ENCODE peak calls at places on chromosomes 12 and 14, in nine cellular contexts. M, T, C, S, X, P, V, G and L are unnamed samples.
A peak's percentile ranks its signal among the peaks of the same experiment; 100 is the strongest.

GRCh38 chr12:75781532-75782046 is 250.0 kb downstream of the PHLDA1 start:
- DNase-seq in V (no peak), P (no peak), C (no peak), T (peak; percentile 64), S (no peak), G (no peak), X (no peak), M (no peak), L (no peak)

GRCh38 chr12:112841891-112842290 is 50.3 kb downstream of the RPH3A start:
- DNase-seq in V (no peak), S (no peak), P (no peak), M (no peak), X (no peak), T (peak; percentile 61), G (no peak), C (no peak), L (no peak)

GRCh38 chr12:96034631-96035282 is 630 bp downstream of the LTA4H start:
- DNase-seq in X (peak; percentile 22), V (peak; percentile 40), M (no peak), C (no peak), S (no peak), T (no peak), P (no peak), G (peak; percentile 16), L (no peak)

GRCh38 chr14:104514156-104514848 is 65.3 kb upstream of the C14orf180 start:
- DNase-seq in M (peak; percentile 24), T (no peak), C (no peak), G (no peak), X (no peak), P (no peak), S (no peak), V (no peak), L (no peak)

GRCh38 chr12:52049286-52049685 is 2.0 kb upstream of the NR4A1 start:
- DNase-seq in C (no peak), X (no peak), T (no peak), V (no peak), G (no peak), P (peak; percentile 24), S (no peak), M (no peak), L (no peak)

GRCh38 chr14:80446356-80446755 is 235.1 kb upstream of the DIO2 start:
- DNase-seq in G (no peak), C (no peak), V (no peak), M (no peak), T (no peak), P (no peak), S (no peak), X (no peak), L (no peak)

GRCh38 chr14:106203438-106203837 is 677.1 kb downstream of the TMEM121 start:
- DNase-seq in T (no peak), G (no peak), V (no peak), M (no peak), C (no peak), P (no peak), S (no peak), X (no peak), L (no peak)

GRCh38 chr12:118287728-118288127 is 85.0 kb downstream of the TAOK3 start:
- DNase-seq in C (no peak), M (no peak), T (no peak), S (no peak), X (no peak), P (no peak), G (no peak), V (no peak), L (no peak)

GRCh38 chr12:95789126-95790024 is 1.2 kb downstream of the NTN4 start:
- DNase-seq in C (no peak), M (no peak), T (peak; percentile 72), S (peak; percentile 34), P (peak; percentile 61), V (peak; percentile 17), X (no peak), G (no peak), L (peak; percentile 68)

GRCh38 chr12:108479364-108480070 is 35.6 kb upstream of the FICD start:
- DNase-seq in V (no peak), T (no peak), G (no peak), M (no peak), C (no peak), X (no peak), S (no peak), P (no peak), L (no peak)

GRCh38 chr14:92501891-92502351 is 11.7 kb upstream of the RIN3 start:
- DNase-seq in C (no peak), M (no peak), S (no peak), T (no peak), P (no peak), X (no peak), V (no peak), G (no peak), L (no peak)

GRCh38 chr12:48765753-48766162 is 23.1 kb downstream of the ADCY6 start:
- DNase-seq in X (no peak), C (no peak), S (no peak), G (no peak), T (no peak), V (no peak), M (no peak), P (peak; percentile 72), L (peak; percentile 63)

GRCh38 chr12:133081408-133081806 is 684 bp downstream of the ZNF140 start:
- DNase-seq in S (peak; percentile 21), P (peak; percentile 60), X (no peak), T (no peak), G (no peak), V (peak; percentile 9), M (no peak), C (no peak), L (no peak)

GRCh38 chr14:90487462-90487861 is 90.6 kb downstream of the CALM1 start:
- DNase-seq in V (no peak), P (no peak), M (no peak), S (no peak), C (no peak), T (no peak), G (no peak), X (no peak), L (no peak)

GRCh38 chr12:31220633-31221565 is 105.1 kb downstream of the SINHCAF start:
- DNase-seq in S (no peak), M (no peak), P (no peak), G (no peak), C (no peak), V (no peak), T (peak; percentile 25), X (no peak), L (no peak)

GRCh38 chr12:50555471-50555885 is 50.7 kb downstream of the DIP2B start:
- DNase-seq in G (no peak), X (no peak), S (no peak), P (no peak), V (no peak), M (no peak), T (no peak), C (no peak), L (no peak)

GRCh38 chr12:122635471-122635870 is 67.7 kb downstream of the HCAR2 start:
- DNase-seq in G (no peak), P (no peak), V (no peak), M (no peak), X (no peak), C (no peak), T (no peak), S (no peak), L (no peak)

GRCh38 chr14:74583689-74584434 is 28.2 kb downstream of the LTBP2 start:
- DNase-seq in M (no peak), P (peak; percentile 28), T (peak; percentile 81), V (no peak), G (no peak), C (peak; percentile 38), S (no peak), X (no peak), L (no peak)

GRCh38 chr12:34603382-34604035 is 581.2 kb downstream of the ALG10 start:
- DNase-seq in V (no peak), G (no peak), S (no peak), X (no peak), M (no peak), T (no peak), P (no peak), C (peak; percentile 50), L (peak; percentile 25)

GRCh38 chr12:754871-755562 is 2.6 kb downstream of the WNK1 start:
- DNase-seq in V (no peak), S (no peak), G (no peak), P (no peak), X (peak; percentile 70), T (peak; percentile 77), C (no peak), M (no peak), L (no peak)

GRCh38 chr12:122333142-122334087 is 67.1 kb upstream of the VPS33A start:
- DNase-seq in T (no peak), X (no peak), P (no peak), C (no peak), S (no peak), M (no peak), V (no peak), G (no peak), L (no peak)

GRCh38 chr12:47818701-47819543 is 781 bp downstream of the HDAC7 start:
- DNase-seq in M (peak; percentile 84), G (no peak), T (peak; percentile 65), S (peak; percentile 83), V (peak; percentile 77), C (peak; percentile 85), X (peak; percentile 50), P (peak; percentile 75), L (peak; percentile 88)

DNA sequence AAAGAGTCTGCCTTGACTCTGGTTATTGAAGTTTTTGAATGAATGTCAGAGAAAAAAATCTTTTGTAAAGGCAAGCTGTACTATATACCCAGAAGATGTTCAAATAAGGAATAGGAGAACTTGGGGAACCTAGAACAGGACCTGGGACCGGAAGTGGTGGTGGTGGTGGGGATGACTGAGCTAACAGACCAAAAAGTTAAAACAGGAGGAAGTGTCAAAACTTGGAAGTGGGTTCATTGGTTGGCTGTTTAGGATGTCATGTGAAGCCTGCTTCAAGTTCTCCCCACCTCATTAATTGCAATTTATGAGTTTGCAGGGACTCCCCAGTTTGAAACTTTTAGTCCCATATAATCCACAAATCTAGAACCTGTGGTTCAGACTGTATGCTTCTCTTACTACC is 26.2 kb downstream of the PLXNC1 start:
- DNase-seq in T (no peak), X (no peak), V (peak; percentile 63), G (peak; percentile 27), S (peak; percentile 82), M (no peak), C (no peak), P (no peak), L (no peak)
- TF ChIP-seq EP300 in T (no peak), X (no peak), V (no peak), G (peak; percentile 11), S (no peak), M (no peak), C (no peak), P (no peak), L (no peak)

GRCh38 chr14:89000007-89000942 is 175.8 kb downstream of the TTC8 start:
- DNase-seq in S (peak; percentile 63), T (peak; percentile 96), V (peak; percentile 68), P (no peak), G (no peak), C (no peak), M (no peak), X (peak; percentile 29), L (no peak)
- TF ChIP-seq EP300 in S (peak; percentile 24), T (peak; percentile 82), V (no peak), P (no peak), G (no peak), C (no peak), M (no peak), X (no peak), L (no peak)

GRCh38 chr14:68016243-68016914 is 196.8 kb downstream of the RAD51B start:
- DNase-seq in T (no peak), C (no peak), M (no peak), P (no peak), X (no peak), G (no peak), S (no peak), V (no peak), L (no peak)
- TF ChIP-seq EP300 in T (no peak), C (no peak), M (no peak), P (no peak), X (no peak), G (no peak), S (no peak), V (no peak), L (no peak)

GRCh38 chr12:6790496-6791150 is 1.3 kb downstream of the CD4 start:
- DNase-seq in S (no peak), P (no peak), X (no peak), G (no peak), V (no peak), T (no peak), C (no peak), M (no peak), L (no peak)
- TF ChIP-seq EP300 in S (no peak), P (no peak), X (no peak), G (no peak), V (no peak), T (no peak), C (no peak), M (no peak), L (no peak)